ENCODE peak calls at places on chromosomes 12 and 14, in seven cellular contexts. W, C, X, J, A, T and S are unnamed samples.

GRCh38 chr12:39441963-39442894 is 691 bp downstream of the KIF21A start:
- DNase-seq in A (peak), C (peak), T (peak), X (peak), W (peak), J (peak), S (peak)

GRCh38 chr12:12350868-12351463 is 924 bp upstream of the MANSC1 start:
- DNase-seq in T (no peak), A (peak), C (no peak), J (no peak), W (no peak), X (no peak), S (peak)

GRCh38 chr12:127162307-127162706 is 1104.7 kb upstream of the TMEM132C start:
- DNase-seq in J (no peak), W (no peak), C (no peak), T (no peak), X (no peak), A (no peak), S (no peak)

GRCh38 chr12:92544321-92544720 is 158.5 kb upstream of the PLEKHG7 start:
- DNase-seq in C (no peak), X (no peak), A (no peak), J (no peak), W (no peak), T (no peak), S (peak)

GRCh38 chr12:114611145-114612018 is 72.6 kb downstream of the TBX3 start:
- DNase-seq in X (no peak), C (no peak), W (no peak), J (no peak), A (no peak), T (no peak), S (peak)

GRCh38 chr12:88934163-88934747 is 354.0 kb upstream of the KITLG start:
- DNase-seq in T (peak), X (no peak), C (peak), W (peak), J (no peak), A (peak), S (no peak)

GRCh38 chr14:48035836-48036235 is 360.4 kb upstream of the MDGA2 start:
- DNase-seq in J (no peak), T (no peak), X (no peak), A (no peak), C (no peak), W (no peak), S (no peak)

GRCh38 chr12:93978553-93978952 is 169.8 kb upstream of the PLXNC1 start:
- DNase-seq in T (peak), J (no peak), A (no peak), C (peak), X (no peak), W (peak), S (no peak)

GRCh38 chr12:74317078-74317581 is 220.5 kb upstream of the ATXN7L3B start:
- DNase-seq in J (no peak), A (no peak), X (no peak), C (peak), T (no peak), W (peak), S (no peak)

GRCh38 chr14:31977001-31977556 is 100.0 kb upstream of the ARHGAP5 start:
- DNase-seq in J (peak), C (no peak), A (no peak), T (no peak), X (no peak), W (no peak), S (no peak)

GRCh38 chr12:102534899-102535298 is 54.5 kb upstream of the IGF1 start:
- DNase-seq in X (no peak), W (no peak), C (peak), J (peak), A (no peak), T (peak), S (no peak)

GRCh38 chr12:990308-990648 is 745 bp upstream of the ERC1 start:
- DNase-seq in A (no peak), J (no peak), W (peak), C (peak), T (peak), X (peak), S (peak)

GRCh38 chr12:16347391-16348298 is at the start of gene MGST1:
- DNase-seq in A (peak), J (peak), C (peak), T (peak), X (no peak), W (peak), S (peak)